ENCODE peak calls at places on chromosome 2, in four cellular contexts. B is GM12878, W is K562, P is HepG2. U is an unnamed sample.

GRCh38 chr2:45458909-45459563 is 152.0 kb downstream of the SRBD1 start:
- DNase-seq in B (no peak), W (no peak), P (peak), U (no peak)

GRCh38 chr2:136305517-136306192 is 187.7 kb upstream of the CXCR4 start:
- DNase-seq in B (no peak), W (no peak), P (no peak), U (no peak)

GRCh38 chr2:223585691-223586090 is 16.5 kb downstream of the SCG2 start:
- DNase-seq in B (no peak), W (no peak), P (no peak), U (no peak)

GRCh38 chr2:205680067-205680466 is 2.2 kb upstream of the NRP2 start:
- DNase-seq in B (no peak), W (peak), P (peak), U (peak)

GRCh38 chr2:65662654-65663432 is 230.4 kb upstream of the SPRED2 start:
- DNase-seq in B (no peak), W (no peak), P (no peak), U (peak)

GRCh38 chr2:237624565-237624964 is 2.8 kb upstream of the LRRFIP1 start:
- DNase-seq in B (no peak), W (no peak), P (no peak), U (no peak)

GRCh38 chr2:237864940-237865622 is 5.7 kb downstream of the RAMP1 start:
- DNase-seq in B (no peak), W (no peak), P (no peak), U (no peak)

GRCh38 chr2:85589982-85590791 is 5.4 kb upstream of the RNF181 start:
- DNase-seq in B (no peak), W (no peak), P (peak), U (no peak)

GRCh38 chr2:163698857-163699256 is 37.0 kb downstream of the FIGN start:
- DNase-seq in B (no peak), W (no peak), P (no peak), U (peak)

GRCh38 chr2:180125245-180125962 is 118.3 kb upstream of the CWC22 start:
- DNase-seq in B (peak), W (no peak), P (peak), U (peak)

GRCh38 chr2:12821656-12822055 is 104.9 kb downstream of the TRIB2 start:
- DNase-seq in B (no peak), W (no peak), P (no peak), U (no peak)

GRCh38 chr2:7649461-7650228 is 732.4 kb downstream of the RNF144A start:
- DNase-seq in B (no peak), W (no peak), P (no peak), U (no peak)

GRCh38 chr2:216202602-216203250 is 93.6 kb downstream of the XRCC5 start:
- DNase-seq in B (no peak), W (no peak), P (peak), U (no peak)

GRCh38 chr2:216698895-216699294 is 3.5 kb upstream of the IGFBP5 start:
- DNase-seq in B (no peak), W (peak), P (peak), U (peak)

GRCh38 chr2:11102956-11103860 is 52.1 kb upstream of the SLC66A3 start:
- DNase-seq in B (no peak), W (no peak), P (no peak), U (no peak)

GRCh38 chr2:15831150-15831549 is 109.2 kb upstream of the MYCN start:
- DNase-seq in B (no peak), W (no peak), P (no peak), U (no peak)
- TF ChIP-seq TARDBP in B (no peak), W (no peak), P (no peak), U (no peak)

DNA sequence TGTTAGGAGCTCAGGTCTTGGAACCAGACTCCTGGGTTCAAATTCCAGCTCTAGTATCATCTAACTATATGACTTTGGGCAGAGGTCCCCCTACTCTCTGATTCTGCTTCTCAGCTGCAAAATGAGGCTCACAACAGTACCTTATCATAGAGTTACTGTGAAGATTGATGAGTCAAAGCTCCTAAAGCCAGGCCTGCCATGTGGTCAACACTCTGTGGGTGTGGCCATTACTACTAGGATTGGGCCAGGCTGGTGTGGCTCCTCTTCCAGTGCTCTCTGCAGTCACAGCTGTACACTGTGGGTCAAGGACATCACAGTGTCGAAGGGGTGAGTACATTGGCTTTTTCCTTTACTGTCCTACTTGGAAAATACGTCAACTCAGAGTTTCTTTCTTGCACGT is 22.6 kb downstream of the CAPN13 start:
- DNase-seq in B (no peak), W (no peak), P (no peak), U (no peak)
- TF ChIP-seq TARDBP in B (no peak), W (no peak), P (no peak), U (no peak)

DNA sequence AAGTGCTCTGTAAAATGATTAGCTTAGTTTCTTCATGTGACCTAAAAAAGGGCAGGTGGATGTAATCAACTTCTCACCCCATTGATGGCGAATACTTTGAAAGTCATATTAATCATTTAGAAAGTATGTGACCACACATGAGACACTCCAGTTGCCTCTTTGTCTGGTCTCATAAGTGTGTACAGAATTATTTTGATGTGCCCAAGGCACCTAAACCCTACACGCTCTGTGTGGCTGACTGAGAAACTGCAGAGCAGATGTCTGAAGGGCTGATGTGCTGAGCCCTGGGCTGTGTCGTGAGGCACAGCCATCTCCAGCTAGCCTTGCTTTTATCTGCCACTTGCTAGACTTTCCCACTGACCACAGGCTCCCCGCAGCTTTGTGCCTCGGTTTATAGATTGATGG is 26.9 kb downstream of the SGPP2 start:
- DNase-seq in B (peak), W (no peak), P (no peak), U (no peak)
- TF ChIP-seq TARDBP in B (no peak), W (no peak), P (no peak), U (no peak)

GRCh38 chr2:70085711-70086277 is 1.5 kb upstream of the PCBP1 start:
- DNase-seq in B (no peak), W (no peak), P (no peak), U (no peak)
- TF ChIP-seq TARDBP in B (no peak), W (no peak), P (no peak), U (no peak)

GRCh38 chr2:165852394-165852793 is 58.3 kb upstream of the GALNT3 start:
- DNase-seq in B (no peak), W (no peak), P (no peak), U (no peak)

GRCh38 chr2:165863816-165864221 is 69.8 kb upstream of the GALNT3 start:
- DNase-seq in B (no peak), W (no peak), P (no peak), U (no peak)

GRCh38 chr2:165857881-165858280 is 63.8 kb upstream of the GALNT3 start:
- DNase-seq in B (no peak), W (no peak), P (no peak), U (no peak)
- TF ChIP-seq TARDBP in B (no peak), W (no peak), P (no peak), U (no peak)

DNA sequence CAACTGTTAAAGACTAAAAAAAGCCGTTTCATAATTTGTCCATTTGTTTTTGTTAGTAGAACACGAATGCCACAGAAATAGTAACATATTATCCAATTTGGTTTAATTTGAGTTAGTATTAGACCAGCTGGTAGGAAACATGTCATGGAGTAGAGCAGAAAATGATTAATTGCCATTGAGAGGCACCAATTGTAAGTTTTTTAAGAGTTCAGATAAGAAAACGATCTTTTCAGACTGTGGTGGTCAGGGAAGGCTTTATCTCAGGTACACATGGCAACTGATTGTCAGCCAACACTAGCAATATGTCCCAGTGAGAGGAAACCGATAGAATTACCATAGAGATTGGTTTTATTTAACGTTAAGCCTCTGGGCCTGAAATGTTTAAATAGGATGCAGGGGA is 438.2 kb upstream of the MAP2 start:
- DNase-seq in B (no peak), W (no peak), P (no peak), U (no peak)
- TF ChIP-seq TARDBP in B (no peak), W (no peak), P (no peak), U (no peak)

DNA sequence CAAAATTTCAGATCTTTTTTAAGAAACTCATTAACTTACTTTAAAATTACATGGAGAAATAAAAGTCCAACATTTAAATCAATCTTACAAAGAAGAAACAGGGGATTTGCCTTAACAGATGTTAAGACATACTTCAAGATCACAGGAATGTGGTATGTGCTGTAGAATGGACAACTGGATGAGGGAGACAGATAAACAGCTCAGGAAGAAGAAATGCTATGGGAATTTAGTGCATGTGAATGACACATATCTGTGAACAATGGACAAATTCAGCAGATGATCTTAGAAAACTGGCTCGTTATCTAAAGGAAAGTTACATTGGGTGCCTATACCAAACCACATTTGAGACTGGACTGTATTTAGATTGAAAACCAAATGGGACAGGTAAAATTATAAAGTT is 246.8 kb upstream of the AGAP1 start:
- DNase-seq in B (no peak), W (no peak), P (no peak), U (no peak)
- TF ChIP-seq TARDBP in B (no peak), W (no peak), P (no peak), U (no peak)

GRCh38 chr2:68980956-68981355 is 6.5 kb downstream of the GKN1 start:
- DNase-seq in B (no peak), W (no peak), P (no peak), U (no peak)
- TF ChIP-seq TARDBP in B (no peak), W (no peak), P (no peak), U (no peak)

DNA sequence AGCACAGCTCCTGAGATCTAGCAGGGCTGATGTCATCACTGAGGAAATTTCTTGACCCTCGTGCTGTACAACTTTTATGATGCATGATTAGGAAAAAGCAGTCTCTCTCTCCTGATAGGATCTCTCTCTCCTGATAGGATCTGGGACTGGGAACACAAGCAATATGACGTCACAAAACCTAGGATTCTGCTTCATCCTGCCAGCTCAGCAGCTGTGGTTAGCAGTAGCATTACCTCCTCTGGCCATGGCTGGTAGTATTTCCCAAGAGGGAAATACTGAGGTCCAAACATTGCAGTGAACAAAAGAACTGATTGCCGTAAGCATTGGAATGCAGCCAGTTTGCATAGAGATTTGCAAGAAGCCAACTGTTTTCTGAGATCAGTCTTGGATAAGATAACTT is 521.2 kb upstream of the POU3F3 start:
- DNase-seq in B (no peak), W (no peak), P (no peak), U (peak)
- TF ChIP-seq TARDBP in B (no peak), W (no peak), P (no peak), U (no peak)